ENCODE peak calls at places on chromosomes 4 and X, in ten cellular contexts. E is SJCRH30; K is lower lobe of right lung; N is astrocyte; O is KG1; M is activated CD8-positive, alpha-beta T cell treated with anti-CD3 and anti-CD28 coated beads, Interleukin-2, amount 10 ng/mL, durations not matched to agents 7 days and 5 days; S is amygdala; R is CD4-positive, CD25-positive, alpha-beta regulatory T cell; G is NCI-H1105; B is stimulated activated CD8-positive, alpha-beta memory T cell treated with anti-CD3 and anti-CD28 coated beads, Interleukin-15, amount 100 ng/mL, for 24 hours. Q is an unnamed sample.

GRCh38 chr4:25813705-25814104 is 49.1 kb downstream of the SEL1L3 start:
- DNase-seq in K (no peak), E (peak), S (no peak), N (peak), R (no peak), G (no peak), B (no peak), M (no peak), O (no peak), Q (no peak)

GRCh38 chrX:46844913-46845312 is 8.1 kb downstream of the RP2 start:
- DNase-seq in S (no peak), G (no peak), K (no peak), R (no peak), B (no peak), E (no peak), M (no peak), N (no peak), O (no peak), Q (no peak)

GRCh38 chr4:81136161-81136910 is 78.7 kb downstream of the PRKG2 start:
- DNase-seq in M (no peak), K (no peak), N (peak), R (no peak), E (no peak), G (no peak), S (no peak), O (no peak), B (no peak), Q (no peak)

GRCh38 chr4:101277661-101278060 is 69.7 kb downstream of the PPP3CA start:
- DNase-seq in G (no peak), O (no peak), S (no peak), M (no peak), B (no peak), N (peak), R (no peak), K (no peak), E (no peak), Q (no peak)

GRCh38 chr4:2322801-2323200 is 60.9 kb upstream of the MXD4 start:
- DNase-seq in N (no peak), M (no peak), B (no peak), G (no peak), E (no peak), R (no peak), O (no peak), K (no peak), S (no peak), Q (no peak)

GRCh38 chrX:39728852-39729587 is 368.7 kb downstream of the BCOR start:
- DNase-seq in R (no peak), E (no peak), G (no peak), N (no peak), B (no peak), S (no peak), M (no peak), K (no peak), O (no peak), Q (no peak)

GRCh38 chr4:182213024-182213423 is 30.2 kb upstream of the TENM3 start:
- DNase-seq in O (no peak), G (no peak), B (no peak), M (no peak), E (no peak), S (no peak), K (no peak), N (peak), R (no peak), Q (no peak)

GRCh38 chr4:172983014-172983413 is 185.6 kb upstream of the GALNT7 start:
- DNase-seq in N (peak), K (no peak), G (no peak), S (no peak), R (no peak), E (no peak), B (no peak), M (no peak), O (no peak), Q (no peak)

GRCh38 chr4:20122198-20122988 is 129.3 kb upstream of the SLIT2 start:
- DNase-seq in S (no peak), O (no peak), M (no peak), N (no peak), G (no peak), B (no peak), K (no peak), E (no peak), R (no peak), Q (no peak)

GRCh38 chr4:138522366-138522765 is 280.2 kb upstream of the SLC7A11 start:
- DNase-seq in R (no peak), M (no peak), B (no peak), K (no peak), E (no peak), G (no peak), O (peak), S (no peak), N (no peak), Q (no peak)

GRCh38 chrX:39777623-39778025 is 320.1 kb downstream of the BCOR start:
- DNase-seq in G (no peak), S (no peak), K (no peak), E (no peak), O (no peak), M (peak), N (no peak), R (no peak), B (no peak), Q (no peak)

GRCh38 chrX:153381684-153382532 is 19.2 kb downstream of the PNMA6E start:
- DNase-seq in G (peak), K (no peak), E (peak), B (no peak), O (no peak), N (peak), M (peak), R (peak), S (peak), Q (no peak)

GRCh38 chr4:48554606-48555005 is 64.6 kb downstream of the ZAR1 start:
- DNase-seq in S (no peak), K (no peak), E (no peak), R (no peak), G (no peak), M (no peak), N (no peak), B (no peak), O (no peak), Q (no peak)

GRCh38 chr4:38188631-38189101 is 228.5 kb downstream of the PTTG2 start:
- DNase-seq in N (no peak), B (no peak), S (no peak), R (no peak), M (no peak), K (no peak), E (no peak), G (no peak), O (no peak), Q (no peak)

GRCh38 chr4:139077567-139078355 is 62.2 kb downstream of the NOCT start:
- DNase-seq in M (no peak), R (no peak), S (no peak), G (no peak), B (no peak), E (no peak), N (no peak), K (no peak), O (no peak), Q (no peak)

GRCh38 chr4:169604131-169604900 is 8.1 kb downstream of the NEK1 start:
- DNase-seq in E (no peak), N (peak), K (no peak), G (no peak), B (no peak), O (peak), S (no peak), R (no peak), M (peak), Q (no peak)

GRCh38 chr4:167943872-167944505 is 148.3 kb upstream of the ANXA10 start:
- DNase-seq in N (no peak), E (no peak), K (no peak), B (no peak), S (no peak), M (no peak), G (no peak), O (no peak), R (no peak), Q (no peak)

GRCh38 chr4:103108547-103108946 is 8.9 kb upstream of the BDH2 start:
- DNase-seq in M (no peak), B (no peak), S (no peak), G (no peak), R (no peak), O (no peak), E (no peak), N (no peak), K (no peak), Q (no peak)

GRCh38 chr4:175633310-175633709 is 178.8 kb downstream of the GPM6A start:
- DNase-seq in S (no peak), R (no peak), O (no peak), G (no peak), B (no peak), N (no peak), K (no peak), M (no peak), E (no peak), Q (no peak)

GRCh38 chrX:139750390-139750789 is 42.4 kb upstream of the MCF2 start:
- DNase-seq in M (no peak), G (no peak), B (no peak), E (no peak), R (no peak), K (no peak), N (peak), S (no peak), O (no peak), Q (no peak)

GRCh38 chr4:150579591-150580234 is 2.2 kb upstream of the MAB21L2 start:
- DNase-seq in O (no peak), S (no peak), B (no peak), N (peak), K (no peak), G (no peak), R (no peak), M (no peak), E (no peak), Q (no peak)

GRCh38 chr4:176438401-176438800 is 118.6 kb downstream of the SPCS3 start:
- DNase-seq in N (no peak), G (no peak), K (no peak), M (no peak), S (no peak), R (no peak), O (no peak), B (no peak), E (no peak), Q (no peak)

GRCh38 chr4:47784222-47784621 is 53.6 kb downstream of the CORIN start:
- DNase-seq in R (no peak), N (no peak), M (no peak), E (no peak), S (no peak), O (no peak), B (no peak), G (no peak), K (no peak), Q (no peak)

GRCh38 chr4:38891051-38891738 is 23.6 kb downstream of the FAM114A1 start:
- DNase-seq in R (no peak), O (no peak), S (no peak), G (no peak), B (no peak), K (no peak), N (no peak), E (no peak), M (no peak), Q (no peak)

GRCh38 chr4:68904786-68905185 is 46.8 kb downstream of the UGT2A3 start:
- DNase-seq in G (no peak), B (no peak), M (no peak), S (no peak), O (no peak), E (no peak), R (no peak), K (no peak), N (no peak), Q (no peak)

Q was measured in natural killer cell treated with Interleukin-12 subunit alpha and Interleukin-12 subunit beta and Interleukin-15 and Interleukin-18, amount 100 ng/mL, for 72 hours.